ENCODE peak calls at places on chromosomes 6 and 20, in five cellular contexts. M is HCT116, E is astrocyte of the cerebellum, X is astrocyte of the spinal cord, R is AG04450. S is an unnamed sample.
A peak's percentile ranks its signal among the peaks of the same experiment; 100 is the strongest.

GRCh38 chr20:59322813-59323469 is 22.5 kb downstream of the EDN3 start:
- DNase-seq in R (no peak), E (no peak), X (no peak), M (no peak), S (no peak)

GRCh38 chr6:155246825-155247224 is 17.0 kb upstream of the CLDN20 start:
- DNase-seq in E (no peak), R (no peak), M (no peak), X (no peak), S (no peak)

GRCh38 chr6:43037197-43037596 is 15.8 kb downstream of the RRP36 start:
- DNase-seq in M (no peak), X (no peak), R (no peak), E (no peak), S (no peak)

GRCh38 chr6:159874475-159874874 is 16.3 kb upstream of the MAS1 start:
- DNase-seq in X (peak; percentile 15), R (no peak), E (peak; percentile 6), M (no peak), S (peak; percentile 21)

GRCh38 chr6:56669041-56669440 is 26.4 kb upstream of the DST start:
- DNase-seq in R (no peak), E (no peak), X (no peak), M (no peak), S (no peak)

GRCh38 chr6:139533573-139534471 is 159.4 kb upstream of the CITED2 start:
- DNase-seq in R (peak; percentile 37), M (peak; percentile 55), E (peak; percentile 55), X (peak; percentile 81), S (no peak)

GRCh38 chr6:99333068-99333467 is 16.4 kb downstream of the FAXC start:
- DNase-seq in R (no peak), M (no peak), X (no peak), E (no peak), S (no peak)

GRCh38 chr20:62929051-62929538 is 2.8 kb upstream of the DIDO1 start:
- DNase-seq in E (no peak), R (no peak), X (peak; percentile 40), M (no peak), S (no peak)

GRCh38 chr6:155493694-155494143 is 38.1 kb upstream of the NOX3 start:
- DNase-seq in R (peak; percentile 98), M (peak; percentile 85), E (peak; percentile 99), X (peak; percentile 99), S (peak; percentile 97)

GRCh38 chr6:3654898-3655297 is 96.6 kb downstream of the PXDC1 start:
- DNase-seq in R (no peak), X (no peak), M (no peak), E (no peak), S (no peak)

GRCh38 chr6:31877125-31877650 is 1.6 kb downstream of the SLC44A4 start:
- DNase-seq in E (no peak), R (no peak), X (no peak), M (no peak), S (no peak)

GRCh38 chr6:147201885-147202515 is 2.2 kb upstream of the STXBP5 start:
- DNase-seq in X (peak; percentile 60), R (no peak), M (no peak), E (no peak), S (no peak)

GRCh38 chr6:35922139-35922554 is 1.2 kb upstream of the SRPK1 start:
- DNase-seq in R (no peak), M (no peak), E (no peak), X (no peak), S (no peak)

GRCh38 chr20:45484676-45485075 is 15.1 kb downstream of the WFDC2 start:
- DNase-seq in M (no peak), R (no peak), X (no peak), E (no peak), S (no peak)

GRCh38 chr6:127051571-127052260 is 66.8 kb upstream of the RSPO3 start:
- DNase-seq in M (no peak), X (peak; percentile 79), E (peak; percentile 81), R (no peak), S (no peak)

GRCh38 chr6:15129872-15130271 is 116.0 kb upstream of the JARID2 start:
- DNase-seq in M (no peak), E (no peak), X (no peak), R (no peak), S (no peak)

GRCh38 chr6:137699036-137699683 is 167.9 kb upstream of the TNFAIP3 start:
- DNase-seq in X (no peak), M (no peak), E (no peak), R (no peak), S (no peak)

GRCh38 chr20:8811801-8812594 is 256.9 kb upstream of the PLCB4 start:
- DNase-seq in R (no peak), E (no peak), X (no peak), M (no peak), S (no peak)

GRCh38 chr20:63032861-63033634 is 26.3 kb upstream of the BHLHE23 start:
- DNase-seq in E (no peak), R (no peak), M (no peak), X (no peak), S (no peak)

GRCh38 chr6:161498359-161498758 is 224.5 kb upstream of the AGPAT4 start:
- DNase-seq in X (peak; percentile 38), R (no peak), M (peak; percentile 66), E (peak; percentile 12), S (peak; percentile 32)

GRCh38 chr6:130111031-130111430 is 92.7 kb downstream of the L3MBTL3 start:
- DNase-seq in M (no peak), X (no peak), E (no peak), R (no peak), S (no peak)

GRCh38 chr6:127090051-127090450 is 28.4 kb upstream of the RSPO3 start:
- DNase-seq in M (no peak), X (no peak), R (no peak), E (no peak), S (no peak)

GRCh38 chr6:15562954-15563353 is 99.9 kb downstream of the DTNBP1 start:
- DNase-seq in R (no peak), M (no peak), E (no peak), X (no peak), S (no peak)

GRCh38 chr20:51469578-51470520 is 72.7 kb downstream of the NFATC2 start:
- DNase-seq in E (no peak), X (no peak), M (no peak), R (no peak), S (no peak)

GRCh38 chr20:40646321-40647212 is 42.5 kb downstream of the MAFB start:
- DNase-seq in M (no peak), E (no peak), R (no peak), X (peak; percentile 24), S (no peak)

GRCh38 chr6:128118401-128118800 is 217.5 kb upstream of the THEMIS start:
- DNase-seq in E (peak; percentile 87), R (no peak), M (no peak), X (peak; percentile 87), S (peak; percentile 81)

GRCh38 chr6:109406196-109406595 is 23.9 kb upstream of the CD164 start:
- DNase-seq in R (no peak), X (no peak), M (no peak), E (no peak), S (no peak)

GRCh38 chr6:169960891-169961611 is 209.6 kb downstream of the ERMARD start:
- DNase-seq in E (no peak), R (no peak), M (no peak), X (no peak), S (no peak)

GRCh38 chr6:23403458-23403857 is 722.6 kb upstream of the NRSN1 start:
- DNase-seq in M (no peak), E (no peak), X (no peak), R (no peak), S (no peak)

GRCh38 chr6:20691185-20691584 is 156.9 kb downstream of the CDKAL1 start:
- DNase-seq in X (no peak), E (no peak), M (no peak), R (no peak), S (no peak)

GRCh38 chr20:53939554-53940355 is 130.6 kb downstream of the BCAS1 start:
- DNase-seq in R (peak; percentile 84), M (peak; percentile 88), X (peak; percentile 94), E (peak; percentile 90), S (peak; percentile 75)

GRCh38 chr6:163566056-163566455 is 151.5 kb downstream of the QKI start:
- DNase-seq in R (no peak), M (no peak), E (no peak), X (no peak), S (no peak)

GRCh38 chr6:163564536-163564935 is 150.0 kb downstream of the QKI start:
- DNase-seq in M (no peak), R (no peak), E (no peak), X (no peak), S (no peak)

GRCh38 chr6:163568275-163568674 is 153.8 kb downstream of the QKI start:
- DNase-seq in E (no peak), R (no peak), M (no peak), X (no peak), S (no peak)

GRCh38 chr6:163563303-163563702 is 148.8 kb downstream of the QKI start:
- DNase-seq in E (no peak), R (no peak), M (no peak), X (no peak), S (no peak)

GRCh38 chr6:163565140-163565539 is 150.6 kb downstream of the QKI start:
- DNase-seq in E (no peak), M (no peak), X (peak; percentile 51), R (no peak), S (no peak)
- H3K4me3 ChIP-seq in E (no peak overlapping the region), M (no peak overlapping the region), X (no peak overlapping the region), R (no peak overlapping the region), S (no peak overlapping the region)

DNA sequence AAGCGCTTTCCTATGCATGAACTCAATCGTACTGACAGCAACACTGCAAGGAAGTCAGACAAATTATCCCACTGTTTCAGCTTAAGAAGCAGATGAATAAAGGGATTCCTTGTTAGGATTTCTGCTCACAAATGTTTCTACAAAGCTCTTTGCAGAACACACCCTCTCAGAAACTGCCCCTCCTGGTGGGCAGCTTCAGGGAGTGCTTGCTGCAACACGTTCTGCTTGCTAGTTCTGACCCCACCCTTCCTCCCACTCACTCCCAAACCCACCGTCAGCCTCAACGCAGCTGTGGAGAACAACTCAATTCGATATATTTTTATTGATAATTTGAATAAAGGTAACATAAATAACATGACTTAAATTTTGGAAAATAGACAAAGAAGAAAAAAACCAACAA is 250.8 kb upstream of the PRDM1 start:
- DNase-seq in X (peak; percentile 36), R (no peak), E (no peak), M (peak; percentile 21), S (no peak)
- TF ChIP-seq CTCF in X (peak; percentile 49), R (peak; percentile 54), E (no peak), M (peak; percentile 56), S (peak; percentile 48)

GRCh38 chr6:152054441-152054840 is 247.0 kb downstream of the ESR1 start:
- DNase-seq in R (no peak), X (peak; percentile 15), E (no peak), M (peak; percentile 21), S (peak; percentile 51)
- H3K4me3 ChIP-seq in R (no peak overlapping the region), X (no peak overlapping the region), E (no peak overlapping the region), M (no peak overlapping the region), S (no peak overlapping the region)

DNA sequence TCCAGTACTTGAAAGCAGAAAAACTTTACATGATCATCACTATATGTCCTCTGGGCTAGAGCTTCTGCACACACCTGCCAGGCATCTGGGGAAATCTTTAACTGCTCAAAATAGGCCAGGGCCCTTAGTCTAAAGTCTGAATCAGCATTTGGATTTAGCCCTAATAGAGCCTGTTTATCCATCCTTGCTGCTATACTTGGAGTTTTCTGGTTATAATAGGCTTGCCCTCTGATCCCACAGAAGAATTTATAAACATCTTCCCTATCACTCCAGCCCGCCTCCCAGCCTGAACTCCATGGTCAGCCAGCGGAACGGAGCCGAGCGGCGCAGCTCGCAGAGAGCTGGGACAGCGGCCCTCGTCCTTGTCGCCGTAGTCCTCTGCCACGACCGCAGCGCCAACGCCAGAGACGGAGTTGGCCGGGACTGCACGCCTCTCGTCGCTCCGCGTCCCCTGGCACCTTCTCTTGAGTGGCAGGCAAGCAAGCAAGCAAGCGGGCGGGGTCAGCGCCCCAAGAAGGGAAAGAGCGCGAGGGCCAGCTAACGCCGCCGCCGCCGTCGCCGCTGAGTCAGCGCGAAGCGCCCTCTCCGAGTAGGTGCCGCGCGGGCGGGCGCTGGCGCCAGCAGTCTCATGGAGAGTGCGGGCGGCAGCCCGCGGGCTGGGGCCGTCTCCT is 25.4 kb upstream of the ASIP start:
- DNase-seq in M (peak; percentile 64), E (no peak), X (peak; percentile 59), R (peak; percentile 16), S (peak; percentile 24)
- TF ChIP-seq CTCF in M (no peak), E (no peak), X (no peak), R (no peak), S (no peak)